ENCODE peak calls at places on chromosomes 2 and 18, in four cellular contexts. One of them, this sample, is unnamed.

GRCh38 chr2:28663359-28663758 is 88.3 kb upstream of the PPP1CB start:
- DNase-seq in GM13977: no peak
- DNase-seq in HT1080: peak
- DNase-seq in activated gamma-delta T cell: no peak
- DNase-seq in this sample: no peak

GRCh38 chr2:65267008-65267407 is 39.4 kb downstream of the ACTR2 start:
- DNase-seq in GM13977: no peak
- DNase-seq in activated gamma-delta T cell: no peak
- DNase-seq in HT1080: no peak
- DNase-seq in this sample: no peak

GRCh38 chr2:119484834-119485233 is 39.4 kb downstream of the SCTR start:
- DNase-seq in activated gamma-delta T cell: no peak
- DNase-seq in GM13977: no peak
- DNase-seq in HT1080: no peak
- DNase-seq in this sample: no peak

GRCh38 chr2:234292955-234293228 is 204.0 kb downstream of the ARL4C start:
- DNase-seq in GM13977: no peak
- DNase-seq in activated gamma-delta T cell: no peak
- DNase-seq in HT1080: no peak
- DNase-seq in this sample: no peak

GRCh38 chr2:112942654-112943002 is 31.7 kb downstream of the IL37 start:
- DNase-seq in activated gamma-delta T cell: no peak
- DNase-seq in HT1080: peak
- DNase-seq in GM13977: no peak
- DNase-seq in this sample: no peak

GRCh38 chr2:12007282-12007681 is 260.9 kb downstream of the LPIN1 start:
- DNase-seq in HT1080: no peak
- DNase-seq in activated gamma-delta T cell: no peak
- DNase-seq in GM13977: no peak
- DNase-seq in this sample: no peak

GRCh38 chr2:10242998-10243925 is 59.4 kb upstream of the HPCAL1 start:
- DNase-seq in activated gamma-delta T cell: no peak
- DNase-seq in HT1080: no peak
- DNase-seq in GM13977: no peak
- DNase-seq in this sample: no peak

GRCh38 chr2:201235865-201236811 is 24.2 kb upstream of the CASP8 start:
- DNase-seq in activated gamma-delta T cell: no peak
- DNase-seq in HT1080: peak
- DNase-seq in GM13977: peak
- DNase-seq in this sample: peak

GRCh38 chr2:235793163-235793752 is 299.4 kb downstream of the AGAP1 start:
- DNase-seq in activated gamma-delta T cell: no peak
- DNase-seq in HT1080: peak
- DNase-seq in GM13977: no peak
- DNase-seq in this sample: no peak

GRCh38 chr2:64440831-64441230 is 13.1 kb upstream of the LGALSL start:
- DNase-seq in activated gamma-delta T cell: no peak
- DNase-seq in GM13977: no peak
- DNase-seq in HT1080: no peak
- DNase-seq in this sample: no peak

GRCh38 chr18:51165296-51165695 is 32.2 kb downstream of the MEX3C start:
- DNase-seq in activated gamma-delta T cell: no peak
- DNase-seq in HT1080: no peak
- DNase-seq in GM13977: no peak
- DNase-seq in this sample: no peak

GRCh38 chr2:174664084-174664759 is 66.6 kb upstream of the WIPF1 start:
- DNase-seq in GM13977: no peak
- DNase-seq in HT1080: no peak
- DNase-seq in activated gamma-delta T cell: no peak
- DNase-seq in this sample: no peak

GRCh38 chr2:119301413-119301812 is 65.2 kb downstream of the C2orf76 start:
- DNase-seq in activated gamma-delta T cell: no peak
- DNase-seq in GM13977: no peak
- DNase-seq in HT1080: no peak
- DNase-seq in this sample: no peak

GRCh38 chr2:195407782-195408181 is 249.2 kb upstream of the SLC39A10 start:
- DNase-seq in HT1080: peak
- DNase-seq in activated gamma-delta T cell: no peak
- DNase-seq in GM13977: no peak
- DNase-seq in this sample: no peak

GRCh38 chr2:40218679-40219078 is 233.2 kb downstream of the SLC8A1 start:
- DNase-seq in HT1080: no peak
- DNase-seq in GM13977: no peak
- DNase-seq in activated gamma-delta T cell: no peak
- DNase-seq in this sample: no peak

GRCh38 chr2:138193416-138194213 is 229.3 kb downstream of the HNMT start:
- DNase-seq in GM13977: no peak
- DNase-seq in activated gamma-delta T cell: no peak
- DNase-seq in HT1080: no peak
- DNase-seq in this sample: no peak

GRCh38 chr2:121764681-121765228 is 9.3 kb downstream of the TSN start:
- DNase-seq in activated gamma-delta T cell: no peak
- DNase-seq in GM13977: no peak
- DNase-seq in HT1080: no peak
- DNase-seq in this sample: no peak

GRCh38 chr18:392926-393325 is 107.6 kb downstream of the COLEC12 start:
- DNase-seq in GM13977: no peak
- DNase-seq in activated gamma-delta T cell: no peak
- DNase-seq in HT1080: no peak
- DNase-seq in this sample: no peak

GRCh38 chr18:46591821-46592391 is 65.1 kb downstream of the LOXHD1 start:
- DNase-seq in activated gamma-delta T cell: no peak
- DNase-seq in HT1080: no peak
- DNase-seq in GM13977: no peak
- DNase-seq in this sample: no peak

GRCh38 chr2:205216092-205216491 is 466.2 kb upstream of the NRP2 start:
- DNase-seq in activated gamma-delta T cell: no peak
- DNase-seq in GM13977: no peak
- DNase-seq in HT1080: no peak
- DNase-seq in this sample: no peak

GRCh38 chr2:27804146-27804545 is 32.6 kb downstream of the MRPL33 start:
- DNase-seq in activated gamma-delta T cell: no peak
- DNase-seq in GM13977: no peak
- DNase-seq in HT1080: no peak
- DNase-seq in this sample: no peak

GRCh38 chr2:111662771-111663470 is 221.1 kb downstream of the ANAPC1 start:
- DNase-seq in GM13977: peak
- DNase-seq in HT1080: peak
- DNase-seq in activated gamma-delta T cell: no peak
- DNase-seq in this sample: peak

GRCh38 chr2:147399011-147399410 is 445.8 kb upstream of the ACVR2A start:
- DNase-seq in activated gamma-delta T cell: no peak
- DNase-seq in GM13977: no peak
- DNase-seq in HT1080: no peak
- DNase-seq in this sample: no peak

GRCh38 chr2:21367421-21367820 is 243.7 kb downstream of the TDRD15 start:
- DNase-seq in activated gamma-delta T cell: no peak
- DNase-seq in GM13977: no peak
- DNase-seq in HT1080: peak
- DNase-seq in this sample: no peak

GRCh38 chr2:177543007-177543760 is 150.6 kb downstream of the AGPS start:
- DNase-seq in GM13977: no peak
- DNase-seq in HT1080: peak
- DNase-seq in activated gamma-delta T cell: no peak
- DNase-seq in this sample: no peak

GRCh38 chr2:161983010-161983651 is 90.9 kb downstream of the DPP4 start:
- DNase-seq in HT1080: no peak
- DNase-seq in activated gamma-delta T cell: no peak
- DNase-seq in GM13977: no peak
- DNase-seq in this sample: no peak

GRCh38 chr2:23419171-23420090 is 34.5 kb downstream of the KLHL29 start:
- DNase-seq in HT1080: no peak
- DNase-seq in GM13977: no peak
- DNase-seq in activated gamma-delta T cell: no peak
- DNase-seq in this sample: no peak

GRCh38 chr18:41690332-41691110 is 264.5 kb upstream of the PIK3C3 start:
- DNase-seq in GM13977: no peak
- DNase-seq in HT1080: peak
- DNase-seq in activated gamma-delta T cell: no peak
- DNase-seq in this sample: no peak

GRCh38 chr2:2571301-2572198 is 240.5 kb upstream of the MYT1L start:
- DNase-seq in GM13977: no peak
- DNase-seq in activated gamma-delta T cell: no peak
- DNase-seq in HT1080: no peak
- DNase-seq in this sample: no peak

GRCh38 chr2:172256886-172257285 is 154.2 kb upstream of the DLX2 start:
- DNase-seq in activated gamma-delta T cell: no peak
- DNase-seq in GM13977: no peak
- DNase-seq in HT1080: no peak
- DNase-seq in this sample: no peak

GRCh38 chr18:40866013-40866644 is 1088.9 kb upstream of the PIK3C3 start:
- DNase-seq in GM13977: no peak
- DNase-seq in HT1080: peak
- DNase-seq in activated gamma-delta T cell: no peak
- DNase-seq in this sample: no peak

GRCh38 chr18:56329536-56329935 is 308.9 kb downstream of the TXNL1 start:
- DNase-seq in HT1080: no peak
- DNase-seq in activated gamma-delta T cell: no peak
- DNase-seq in GM13977: no peak
- DNase-seq in this sample: no peak

GRCh38 chr2:13193900-13194299 is 477.2 kb downstream of the TRIB2 start:
- DNase-seq in HT1080: peak
- DNase-seq in activated gamma-delta T cell: no peak
- DNase-seq in GM13977: peak
- DNase-seq in this sample: peak

GRCh38 chr2:151367571-151367970 is 10.2 kb downstream of the TNFAIP6 start:
- DNase-seq in HT1080: peak
- DNase-seq in activated gamma-delta T cell: no peak
- DNase-seq in GM13977: no peak
- DNase-seq in this sample: no peak

GRCh38 chr2:105125428-105125827 is 87.6 kb downstream of the MRPS9 start:
- DNase-seq in activated gamma-delta T cell: no peak
- DNase-seq in GM13977: no peak
- DNase-seq in HT1080: peak
- DNase-seq in this sample: no peak

GRCh38 chr2:43047187-43047780 is 179.1 kb downstream of the ZFP36L2 start:
- DNase-seq in HT1080: no peak
- DNase-seq in GM13977: no peak
- DNase-seq in activated gamma-delta T cell: no peak
- DNase-seq in this sample: no peak

GRCh38 chr2:119240311-119241204 is 16.9 kb downstream of the STEAP3 start:
- DNase-seq in GM13977: no peak
- DNase-seq in HT1080: peak
- DNase-seq in activated gamma-delta T cell: no peak
- DNase-seq in this sample: no peak

GRCh38 chr2:200239216-200239615 is 67.3 kb upstream of the SPATS2L start:
- DNase-seq in activated gamma-delta T cell: no peak
- DNase-seq in GM13977: no peak
- DNase-seq in HT1080: peak
- DNase-seq in this sample: no peak

This sample was measured in GM10248.